ENCODE peak calls at places on chromosomes 3 and 15, in nine cellular contexts. One of them, this sample, is unnamed.

GRCh38 chr15:71532994-71533393 is 277.4 kb upstream of the NR2E3 start:
- DNase-seq in amniotic stem cell: no peak
- DNase-seq in activated CD4-positive, alpha-beta T cell treated with anti-CD3 and anti-CD28 coated beads for 1 hour: no peak
- DNase-seq in stimulated activated CD8-positive, alpha-beta memory T cell treated with anti-CD3 and anti-CD28 coated beads, Interleukin-4, amount 100 ng/mL, for 4 hours: no peak
- DNase-seq in neural crest cell: no peak
- DNase-seq in WERI-Rb-1: peak; percentile 44
- DNase-seq in OCI-LY7: peak; percentile 27
- DNase-seq in ureter: no peak
- DNase-seq in iPS-NIHi11: peak; percentile 63
- DNase-seq in this sample: peak; percentile 4

GRCh38 chr3:158912188-158912587 is 110.3 kb downstream of the MFSD1 start:
- DNase-seq in stimulated activated CD8-positive, alpha-beta memory T cell treated with anti-CD3 and anti-CD28 coated beads, Interleukin-4, amount 100 ng/mL, for 4 hours: no peak
- DNase-seq in WERI-Rb-1: no peak
- DNase-seq in neural crest cell: no peak
- DNase-seq in OCI-LY7: no peak
- DNase-seq in activated CD4-positive, alpha-beta T cell treated with anti-CD3 and anti-CD28 coated beads for 1 hour: no peak
- DNase-seq in iPS-NIHi11: peak; percentile 35
- DNase-seq in ureter: no peak
- DNase-seq in amniotic stem cell: no peak
- DNase-seq in this sample: no peak

GRCh38 chr15:99010743-99011142 is 3.2 kb upstream of the PGPEP1L start:
- DNase-seq in iPS-NIHi11: no peak
- DNase-seq in neural crest cell: no peak
- DNase-seq in ureter: no peak
- DNase-seq in amniotic stem cell: no peak
- DNase-seq in WERI-Rb-1: no peak
- DNase-seq in activated CD4-positive, alpha-beta T cell treated with anti-CD3 and anti-CD28 coated beads for 1 hour: no peak
- DNase-seq in stimulated activated CD8-positive, alpha-beta memory T cell treated with anti-CD3 and anti-CD28 coated beads, Interleukin-4, amount 100 ng/mL, for 4 hours: no peak
- DNase-seq in OCI-LY7: no peak
- DNase-seq in this sample: no peak

GRCh38 chr3:23275061-23275460 is 71.9 kb downstream of the UBE2E2 start:
- DNase-seq in ureter: no peak
- DNase-seq in iPS-NIHi11: no peak
- DNase-seq in OCI-LY7: no peak
- DNase-seq in WERI-Rb-1: no peak
- DNase-seq in stimulated activated CD8-positive, alpha-beta memory T cell treated with anti-CD3 and anti-CD28 coated beads, Interleukin-4, amount 100 ng/mL, for 4 hours: no peak
- DNase-seq in activated CD4-positive, alpha-beta T cell treated with anti-CD3 and anti-CD28 coated beads for 1 hour: no peak
- DNase-seq in amniotic stem cell: no peak
- DNase-seq in neural crest cell: no peak
- DNase-seq in this sample: no peak

GRCh38 chr3:32009101-32009500 is 27.6 kb downstream of the ZNF860 start:
- DNase-seq in activated CD4-positive, alpha-beta T cell treated with anti-CD3 and anti-CD28 coated beads for 1 hour: no peak
- DNase-seq in amniotic stem cell: no peak
- DNase-seq in iPS-NIHi11: no peak
- DNase-seq in WERI-Rb-1: no peak
- DNase-seq in OCI-LY7: no peak
- DNase-seq in ureter: no peak
- DNase-seq in neural crest cell: no peak
- DNase-seq in stimulated activated CD8-positive, alpha-beta memory T cell treated with anti-CD3 and anti-CD28 coated beads, Interleukin-4, amount 100 ng/mL, for 4 hours: no peak
- DNase-seq in this sample: no peak

GRCh38 chr15:70210076-70210475 is 112.4 kb upstream of the TLE3 start:
- DNase-seq in WERI-Rb-1: no peak
- DNase-seq in neural crest cell: no peak
- DNase-seq in ureter: no peak
- DNase-seq in activated CD4-positive, alpha-beta T cell treated with anti-CD3 and anti-CD28 coated beads for 1 hour: no peak
- DNase-seq in stimulated activated CD8-positive, alpha-beta memory T cell treated with anti-CD3 and anti-CD28 coated beads, Interleukin-4, amount 100 ng/mL, for 4 hours: no peak
- DNase-seq in iPS-NIHi11: no peak
- DNase-seq in amniotic stem cell: no peak
- DNase-seq in OCI-LY7: no peak
- DNase-seq in this sample: no peak

GRCh38 chr15:66897971-66898370 is 167.4 kb upstream of the SMAD3 start:
- DNase-seq in neural crest cell: no peak
- DNase-seq in ureter: no peak
- DNase-seq in stimulated activated CD8-positive, alpha-beta memory T cell treated with anti-CD3 and anti-CD28 coated beads, Interleukin-4, amount 100 ng/mL, for 4 hours: no peak
- DNase-seq in activated CD4-positive, alpha-beta T cell treated with anti-CD3 and anti-CD28 coated beads for 1 hour: no peak
- DNase-seq in iPS-NIHi11: no peak
- DNase-seq in amniotic stem cell: no peak
- DNase-seq in OCI-LY7: no peak
- DNase-seq in WERI-Rb-1: no peak
- DNase-seq in this sample: no peak

GRCh38 chr3:31247850-31248618 is 284.7 kb upstream of the STT3B start:
- DNase-seq in OCI-LY7: no peak
- DNase-seq in iPS-NIHi11: no peak
- DNase-seq in WERI-Rb-1: no peak
- DNase-seq in amniotic stem cell: no peak
- DNase-seq in activated CD4-positive, alpha-beta T cell treated with anti-CD3 and anti-CD28 coated beads for 1 hour: no peak
- DNase-seq in neural crest cell: no peak
- DNase-seq in stimulated activated CD8-positive, alpha-beta memory T cell treated with anti-CD3 and anti-CD28 coated beads, Interleukin-4, amount 100 ng/mL, for 4 hours: no peak
- DNase-seq in ureter: no peak
- DNase-seq in this sample: no peak

GRCh38 chr15:45855907-45856579 is 221.2 kb downstream of the SQOR start:
- DNase-seq in ureter: no peak
- DNase-seq in OCI-LY7: no peak
- DNase-seq in WERI-Rb-1: no peak
- DNase-seq in iPS-NIHi11: no peak
- DNase-seq in neural crest cell: no peak
- DNase-seq in stimulated activated CD8-positive, alpha-beta memory T cell treated with anti-CD3 and anti-CD28 coated beads, Interleukin-4, amount 100 ng/mL, for 4 hours: no peak
- DNase-seq in activated CD4-positive, alpha-beta T cell treated with anti-CD3 and anti-CD28 coated beads for 1 hour: no peak
- DNase-seq in amniotic stem cell: no peak
- DNase-seq in this sample: no peak

GRCh38 chr3:185927501-185928200 is 10.2 kb downstream of the TRA2B start:
- DNase-seq in neural crest cell: no peak
- DNase-seq in activated CD4-positive, alpha-beta T cell treated with anti-CD3 and anti-CD28 coated beads for 1 hour: no peak
- DNase-seq in WERI-Rb-1: no peak
- DNase-seq in OCI-LY7: no peak
- DNase-seq in amniotic stem cell: no peak
- DNase-seq in stimulated activated CD8-positive, alpha-beta memory T cell treated with anti-CD3 and anti-CD28 coated beads, Interleukin-4, amount 100 ng/mL, for 4 hours: no peak
- DNase-seq in iPS-NIHi11: no peak
- DNase-seq in ureter: no peak
- DNase-seq in this sample: no peak

GRCh38 chr15:85482896-85483295 is 102.5 kb downstream of the AKAP13 start:
- DNase-seq in amniotic stem cell: peak; percentile 33
- DNase-seq in iPS-NIHi11: no peak
- DNase-seq in activated CD4-positive, alpha-beta T cell treated with anti-CD3 and anti-CD28 coated beads for 1 hour: no peak
- DNase-seq in neural crest cell: no peak
- DNase-seq in stimulated activated CD8-positive, alpha-beta memory T cell treated with anti-CD3 and anti-CD28 coated beads, Interleukin-4, amount 100 ng/mL, for 4 hours: no peak
- DNase-seq in OCI-LY7: no peak
- DNase-seq in ureter: no peak
- DNase-seq in WERI-Rb-1: no peak
- DNase-seq in this sample: no peak

GRCh38 chr3:184895350-184895749 is 83.4 kb downstream of the VPS8 start:
- DNase-seq in WERI-Rb-1: no peak
- DNase-seq in amniotic stem cell: no peak
- DNase-seq in ureter: no peak
- DNase-seq in iPS-NIHi11: no peak
- DNase-seq in stimulated activated CD8-positive, alpha-beta memory T cell treated with anti-CD3 and anti-CD28 coated beads, Interleukin-4, amount 100 ng/mL, for 4 hours: no peak
- DNase-seq in OCI-LY7: no peak
- DNase-seq in activated CD4-positive, alpha-beta T cell treated with anti-CD3 and anti-CD28 coated beads for 1 hour: no peak
- DNase-seq in neural crest cell: no peak
- DNase-seq in this sample: no peak

GRCh38 chr3:197559662-197560061 is 3.9 kb upstream of the BDH1 start:
- DNase-seq in WERI-Rb-1: no peak
- DNase-seq in neural crest cell: no peak
- DNase-seq in iPS-NIHi11: no peak
- DNase-seq in amniotic stem cell: no peak
- DNase-seq in stimulated activated CD8-positive, alpha-beta memory T cell treated with anti-CD3 and anti-CD28 coated beads, Interleukin-4, amount 100 ng/mL, for 4 hours: no peak
- DNase-seq in OCI-LY7: no peak
- DNase-seq in activated CD4-positive, alpha-beta T cell treated with anti-CD3 and anti-CD28 coated beads for 1 hour: no peak
- DNase-seq in ureter: no peak
- DNase-seq in this sample: no peak

GRCh38 chr3:183375337-183375736 is 53.1 kb downstream of the MCF2L2 start:
- DNase-seq in OCI-LY7: no peak
- DNase-seq in neural crest cell: no peak
- DNase-seq in amniotic stem cell: no peak
- DNase-seq in iPS-NIHi11: no peak
- DNase-seq in activated CD4-positive, alpha-beta T cell treated with anti-CD3 and anti-CD28 coated beads for 1 hour: no peak
- DNase-seq in WERI-Rb-1: no peak
- DNase-seq in stimulated activated CD8-positive, alpha-beta memory T cell treated with anti-CD3 and anti-CD28 coated beads, Interleukin-4, amount 100 ng/mL, for 4 hours: no peak
- DNase-seq in ureter: no peak
- DNase-seq in this sample: no peak

GRCh38 chr15:80550219-80550909 is 144.7 kb upstream of the ABHD17C start:
- DNase-seq in WERI-Rb-1: no peak
- DNase-seq in neural crest cell: no peak
- DNase-seq in OCI-LY7: no peak
- DNase-seq in iPS-NIHi11: no peak
- DNase-seq in amniotic stem cell: peak; percentile 72
- DNase-seq in stimulated activated CD8-positive, alpha-beta memory T cell treated with anti-CD3 and anti-CD28 coated beads, Interleukin-4, amount 100 ng/mL, for 4 hours: no peak
- DNase-seq in ureter: no peak
- DNase-seq in activated CD4-positive, alpha-beta T cell treated with anti-CD3 and anti-CD28 coated beads for 1 hour: no peak
- DNase-seq in this sample: no peak

GRCh38 chr15:57036352-57036751 is 117.9 kb downstream of the TCF12 start:
- DNase-seq in activated CD4-positive, alpha-beta T cell treated with anti-CD3 and anti-CD28 coated beads for 1 hour: no peak
- DNase-seq in ureter: no peak
- DNase-seq in stimulated activated CD8-positive, alpha-beta memory T cell treated with anti-CD3 and anti-CD28 coated beads, Interleukin-4, amount 100 ng/mL, for 4 hours: no peak
- DNase-seq in iPS-NIHi11: no peak
- DNase-seq in WERI-Rb-1: no peak
- DNase-seq in neural crest cell: no peak
- DNase-seq in OCI-LY7: no peak
- DNase-seq in amniotic stem cell: no peak
- DNase-seq in this sample: no peak

GRCh38 chr3:73353661-73354217 is 271.0 kb downstream of the PDZRN3 start:
- DNase-seq in neural crest cell: no peak
- DNase-seq in OCI-LY7: no peak
- DNase-seq in ureter: no peak
- DNase-seq in stimulated activated CD8-positive, alpha-beta memory T cell treated with anti-CD3 and anti-CD28 coated beads, Interleukin-4, amount 100 ng/mL, for 4 hours: no peak
- DNase-seq in amniotic stem cell: no peak
- DNase-seq in activated CD4-positive, alpha-beta T cell treated with anti-CD3 and anti-CD28 coated beads for 1 hour: no peak
- DNase-seq in iPS-NIHi11: no peak
- DNase-seq in WERI-Rb-1: no peak
- DNase-seq in this sample: no peak

GRCh38 chr3:108493862-108494261 is 16.5 kb downstream of the MYH15 start:
- DNase-seq in OCI-LY7: no peak
- DNase-seq in neural crest cell: no peak
- DNase-seq in WERI-Rb-1: peak; percentile 33
- DNase-seq in iPS-NIHi11: peak; percentile 32
- DNase-seq in stimulated activated CD8-positive, alpha-beta memory T cell treated with anti-CD3 and anti-CD28 coated beads, Interleukin-4, amount 100 ng/mL, for 4 hours: no peak
- DNase-seq in ureter: no peak
- DNase-seq in activated CD4-positive, alpha-beta T cell treated with anti-CD3 and anti-CD28 coated beads for 1 hour: no peak
- DNase-seq in amniotic stem cell: no peak
- DNase-seq in this sample: no peak

GRCh38 chr15:32909431-32909830 is 191.6 kb downstream of the GREM1 start:
- DNase-seq in OCI-LY7: peak; percentile 59
- DNase-seq in activated CD4-positive, alpha-beta T cell treated with anti-CD3 and anti-CD28 coated beads for 1 hour: no peak
- DNase-seq in ureter: no peak
- DNase-seq in iPS-NIHi11: no peak
- DNase-seq in stimulated activated CD8-positive, alpha-beta memory T cell treated with anti-CD3 and anti-CD28 coated beads, Interleukin-4, amount 100 ng/mL, for 4 hours: no peak
- DNase-seq in amniotic stem cell: no peak
- DNase-seq in neural crest cell: no peak
- DNase-seq in WERI-Rb-1: no peak
- DNase-seq in this sample: no peak

GRCh38 chr3:129936757-129937156 is 37.8 kb upstream of the TRH start:
- DNase-seq in amniotic stem cell: no peak
- DNase-seq in stimulated activated CD8-positive, alpha-beta memory T cell treated with anti-CD3 and anti-CD28 coated beads, Interleukin-4, amount 100 ng/mL, for 4 hours: no peak
- DNase-seq in WERI-Rb-1: no peak
- DNase-seq in ureter: no peak
- DNase-seq in activated CD4-positive, alpha-beta T cell treated with anti-CD3 and anti-CD28 coated beads for 1 hour: no peak
- DNase-seq in OCI-LY7: no peak
- DNase-seq in neural crest cell: no peak
- DNase-seq in iPS-NIHi11: no peak
- DNase-seq in this sample: peak; percentile 87

GRCh38 chr3:119318871-119319270 is 24.7 kb downstream of the ARHGAP31 start:
- DNase-seq in stimulated activated CD8-positive, alpha-beta memory T cell treated with anti-CD3 and anti-CD28 coated beads, Interleukin-4, amount 100 ng/mL, for 4 hours: no peak
- DNase-seq in OCI-LY7: no peak
- DNase-seq in WERI-Rb-1: no peak
- DNase-seq in activated CD4-positive, alpha-beta T cell treated with anti-CD3 and anti-CD28 coated beads for 1 hour: no peak
- DNase-seq in iPS-NIHi11: no peak
- DNase-seq in amniotic stem cell: no peak
- DNase-seq in neural crest cell: no peak
- DNase-seq in ureter: no peak
- DNase-seq in this sample: no peak

GRCh38 chr3:9216736-9217135 is 32.7 kb downstream of the SRGAP3 start:
- DNase-seq in activated CD4-positive, alpha-beta T cell treated with anti-CD3 and anti-CD28 coated beads for 1 hour: no peak
- DNase-seq in ureter: no peak
- DNase-seq in stimulated activated CD8-positive, alpha-beta memory T cell treated with anti-CD3 and anti-CD28 coated beads, Interleukin-4, amount 100 ng/mL, for 4 hours: no peak
- DNase-seq in WERI-Rb-1: no peak
- DNase-seq in amniotic stem cell: no peak
- DNase-seq in iPS-NIHi11: no peak
- DNase-seq in neural crest cell: no peak
- DNase-seq in OCI-LY7: no peak
- DNase-seq in this sample: no peak

GRCh38 chr3:119333773-119334492 is 39.8 kb downstream of the ARHGAP31 start:
- DNase-seq in iPS-NIHi11: no peak
- DNase-seq in ureter: no peak
- DNase-seq in WERI-Rb-1: no peak
- DNase-seq in amniotic stem cell: no peak
- DNase-seq in activated CD4-positive, alpha-beta T cell treated with anti-CD3 and anti-CD28 coated beads for 1 hour: no peak
- DNase-seq in stimulated activated CD8-positive, alpha-beta memory T cell treated with anti-CD3 and anti-CD28 coated beads, Interleukin-4, amount 100 ng/mL, for 4 hours: no peak
- DNase-seq in OCI-LY7: no peak
- DNase-seq in neural crest cell: no peak
- DNase-seq in this sample: no peak

GRCh38 chr15:95742836-95743235 is 587.7 kb upstream of the NR2F2 start:
- DNase-seq in ureter: no peak
- DNase-seq in WERI-Rb-1: no peak
- DNase-seq in amniotic stem cell: no peak
- DNase-seq in OCI-LY7: no peak
- DNase-seq in iPS-NIHi11: no peak
- DNase-seq in neural crest cell: no peak
- DNase-seq in activated CD4-positive, alpha-beta T cell treated with anti-CD3 and anti-CD28 coated beads for 1 hour: no peak
- DNase-seq in stimulated activated CD8-positive, alpha-beta memory T cell treated with anti-CD3 and anti-CD28 coated beads, Interleukin-4, amount 100 ng/mL, for 4 hours: no peak
- DNase-seq in this sample: no peak

GRCh38 chr3:8492744-8493511 is 8.7 kb upstream of the LMCD1 start:
- DNase-seq in ureter: no peak
- DNase-seq in WERI-Rb-1: no peak
- DNase-seq in activated CD4-positive, alpha-beta T cell treated with anti-CD3 and anti-CD28 coated beads for 1 hour: no peak
- DNase-seq in stimulated activated CD8-positive, alpha-beta memory T cell treated with anti-CD3 and anti-CD28 coated beads, Interleukin-4, amount 100 ng/mL, for 4 hours: no peak
- DNase-seq in OCI-LY7: no peak
- DNase-seq in neural crest cell: no peak
- DNase-seq in amniotic stem cell: no peak
- DNase-seq in iPS-NIHi11: no peak
- DNase-seq in this sample: no peak

GRCh38 chr3:180855364-180855763 is 57.1 kb upstream of the FXR1 start:
- DNase-seq in stimulated activated CD8-positive, alpha-beta memory T cell treated with anti-CD3 and anti-CD28 coated beads, Interleukin-4, amount 100 ng/mL, for 4 hours: no peak
- DNase-seq in amniotic stem cell: no peak
- DNase-seq in OCI-LY7: peak; percentile 20
- DNase-seq in neural crest cell: no peak
- DNase-seq in WERI-Rb-1: no peak
- DNase-seq in ureter: no peak
- DNase-seq in iPS-NIHi11: peak; percentile 44
- DNase-seq in activated CD4-positive, alpha-beta T cell treated with anti-CD3 and anti-CD28 coated beads for 1 hour: no peak
- DNase-seq in this sample: peak; percentile 2

GRCh38 chr3:139288266-139288821 is 55.5 kb upstream of the MRPS22 start:
- DNase-seq in amniotic stem cell: no peak
- DNase-seq in stimulated activated CD8-positive, alpha-beta memory T cell treated with anti-CD3 and anti-CD28 coated beads, Interleukin-4, amount 100 ng/mL, for 4 hours: no peak
- DNase-seq in ureter: no peak
- DNase-seq in WERI-Rb-1: no peak
- DNase-seq in iPS-NIHi11: no peak
- DNase-seq in neural crest cell: no peak
- DNase-seq in activated CD4-positive, alpha-beta T cell treated with anti-CD3 and anti-CD28 coated beads for 1 hour: no peak
- DNase-seq in OCI-LY7: no peak
- DNase-seq in this sample: no peak

GRCh38 chr3:56421205-56421604 is 47.1 kb downstream of the ERC2 start:
- DNase-seq in neural crest cell: no peak
- DNase-seq in amniotic stem cell: no peak
- DNase-seq in iPS-NIHi11: no peak
- DNase-seq in ureter: no peak
- DNase-seq in activated CD4-positive, alpha-beta T cell treated with anti-CD3 and anti-CD28 coated beads for 1 hour: no peak
- DNase-seq in stimulated activated CD8-positive, alpha-beta memory T cell treated with anti-CD3 and anti-CD28 coated beads, Interleukin-4, amount 100 ng/mL, for 4 hours: no peak
- DNase-seq in WERI-Rb-1: no peak
- DNase-seq in OCI-LY7: no peak
- DNase-seq in this sample: no peak

GRCh38 chr3:157317895-157318294 is 118.8 kb upstream of the PTX3 start:
- DNase-seq in ureter: no peak
- DNase-seq in iPS-NIHi11: no peak
- DNase-seq in activated CD4-positive, alpha-beta T cell treated with anti-CD3 and anti-CD28 coated beads for 1 hour: no peak
- DNase-seq in neural crest cell: no peak
- DNase-seq in amniotic stem cell: no peak
- DNase-seq in stimulated activated CD8-positive, alpha-beta memory T cell treated with anti-CD3 and anti-CD28 coated beads, Interleukin-4, amount 100 ng/mL, for 4 hours: no peak
- DNase-seq in OCI-LY7: no peak
- DNase-seq in WERI-Rb-1: no peak
- DNase-seq in this sample: no peak

GRCh38 chr3:197154-197855 is 742 bp downstream of the CHL1 start:
- DNase-seq in OCI-LY7: no peak
- DNase-seq in neural crest cell: peak; percentile 13
- DNase-seq in stimulated activated CD8-positive, alpha-beta memory T cell treated with anti-CD3 and anti-CD28 coated beads, Interleukin-4, amount 100 ng/mL, for 4 hours: no peak
- DNase-seq in iPS-NIHi11: peak; percentile 4
- DNase-seq in WERI-Rb-1: peak; percentile 37
- DNase-seq in ureter: no peak
- DNase-seq in activated CD4-positive, alpha-beta T cell treated with anti-CD3 and anti-CD28 coated beads for 1 hour: no peak
- DNase-seq in amniotic stem cell: no peak
- DNase-seq in this sample: no peak

GRCh38 chr3:21798689-21799088 is 47.7 kb upstream of the ZNF385D start:
- DNase-seq in iPS-NIHi11: no peak
- DNase-seq in activated CD4-positive, alpha-beta T cell treated with anti-CD3 and anti-CD28 coated beads for 1 hour: no peak
- DNase-seq in ureter: no peak
- DNase-seq in WERI-Rb-1: no peak
- DNase-seq in stimulated activated CD8-positive, alpha-beta memory T cell treated with anti-CD3 and anti-CD28 coated beads, Interleukin-4, amount 100 ng/mL, for 4 hours: no peak
- DNase-seq in amniotic stem cell: no peak
- DNase-seq in neural crest cell: no peak
- DNase-seq in OCI-LY7: no peak
- DNase-seq in this sample: no peak